ENCODE peak calls at places on chromosomes 16 and 17, in seven cellular contexts. V, P, O, J, Q, E and Y are unnamed samples.

GRCh38 chr17:49227436-49228261 is 2.9 kb downstream of the PHOSPHO1 start:
- DNase-seq in E (peak; percentile 74), V (peak; percentile 74), P (peak; percentile 88), Q (peak; percentile 60), O (peak; percentile 66), J (peak; percentile 88), Y (no peak)

GRCh38 chr16:81556715-81557284 is 112.2 kb downstream of the CMIP start:
- DNase-seq in E (no peak), P (no peak), J (no peak), Q (no peak), V (no peak), O (no peak), Y (no peak)

GRCh38 chr17:79597040-79597439 is 13.8 kb downstream of the RBFOX3 start:
- DNase-seq in J (no peak), O (no peak), V (no peak), P (no peak), Q (no peak), E (no peak), Y (no peak)

GRCh38 chr16:16144416-16144815 is 78.9 kb downstream of the ABCC6 start:
- DNase-seq in V (no peak), J (no peak), E (no peak), P (peak; percentile 7), O (no peak), Q (no peak), Y (no peak)

GRCh38 chr17:50048988-50049387 is 6.9 kb upstream of the ITGA3 start:
- DNase-seq in P (no peak), E (no peak), O (no peak), J (no peak), V (no peak), Q (no peak), Y (no peak)

GRCh38 chr17:40978752-40979151 is 5.4 kb downstream of the KRT40 start:
- DNase-seq in J (no peak), V (peak; percentile 27), P (no peak), O (no peak), Q (no peak), E (no peak), Y (no peak)

GRCh38 chr17:59311051-59311468 is 20.4 kb upstream of the YPEL2 start:
- DNase-seq in P (peak; percentile 88), J (peak; percentile 80), E (peak; percentile 61), O (peak; percentile 57), V (peak; percentile 59), Q (peak; percentile 41), Y (peak; percentile 33)

GRCh38 chr16:70438325-70438982 is 446 bp downstream of the ST3GAL2 start:
- DNase-seq in O (no peak), J (peak; percentile 34), E (no peak), V (no peak), Q (no peak), P (no peak), Y (no peak)

GRCh38 chr16:57551057-57551456 is 8.6 kb downstream of the ADGRG5 start:
- DNase-seq in J (no peak), E (no peak), O (no peak), V (no peak), Q (no peak), P (no peak), Y (no peak)

GRCh38 chr17:31313982-31314787 is at the start of gene EVI2B:
- DNase-seq in O (no peak), V (no peak), P (peak; percentile 82), E (no peak), J (no peak), Q (no peak), Y (no peak)

GRCh38 chr16:87895641-87896141 is 26.4 kb upstream of the SLC7A5 start:
- DNase-seq in J (no peak), E (no peak), V (peak; percentile 38), Q (no peak), P (no peak), O (no peak), Y (no peak)

DNA sequence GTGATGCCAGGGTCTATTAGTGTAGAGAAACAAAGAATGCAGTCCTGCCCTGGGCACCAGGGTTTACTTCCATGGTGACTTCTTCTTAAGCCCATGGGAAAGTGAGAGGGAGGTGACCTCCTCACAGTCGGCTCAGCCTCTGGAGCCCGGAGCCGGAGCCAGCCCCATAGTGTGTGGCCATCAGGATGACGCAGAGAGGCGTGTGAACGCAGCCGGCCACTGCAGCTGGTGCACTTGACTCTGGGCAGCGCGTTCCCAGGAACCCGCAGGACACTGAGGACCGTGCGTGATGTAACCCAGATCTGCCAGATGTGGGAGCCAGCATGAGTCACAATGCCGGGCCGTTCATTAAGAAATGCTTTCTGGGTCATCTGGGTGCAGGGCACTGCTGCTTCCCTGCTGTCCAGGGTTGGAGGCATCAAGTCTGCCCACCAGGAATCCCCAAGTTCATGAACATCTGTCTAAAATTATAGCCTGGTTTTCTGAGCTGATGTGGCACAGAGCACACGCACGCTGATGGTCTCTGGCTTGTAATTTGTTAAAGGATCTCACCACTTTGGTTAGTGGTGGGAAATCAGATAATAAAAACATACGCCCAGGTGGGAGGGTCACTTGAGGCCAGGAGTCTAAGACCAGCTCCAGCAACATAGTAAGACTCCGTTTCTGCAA is 114.1 kb downstream of the PITPNC1 start:
- DNase-seq in O (no peak), E (peak; percentile 80), J (peak; percentile 61), P (no peak), Q (peak; percentile 89), V (peak; percentile 84), Y (no peak)
- H3K4me3 ChIP-seq in O (no peak overlapping the region), E (no peak overlapping the region), J (peak overlapping the region; percentile 6), P (no peak overlapping the region), Q (no peak overlapping the region), V (no peak overlapping the region), Y (no peak overlapping the region)

DNA sequence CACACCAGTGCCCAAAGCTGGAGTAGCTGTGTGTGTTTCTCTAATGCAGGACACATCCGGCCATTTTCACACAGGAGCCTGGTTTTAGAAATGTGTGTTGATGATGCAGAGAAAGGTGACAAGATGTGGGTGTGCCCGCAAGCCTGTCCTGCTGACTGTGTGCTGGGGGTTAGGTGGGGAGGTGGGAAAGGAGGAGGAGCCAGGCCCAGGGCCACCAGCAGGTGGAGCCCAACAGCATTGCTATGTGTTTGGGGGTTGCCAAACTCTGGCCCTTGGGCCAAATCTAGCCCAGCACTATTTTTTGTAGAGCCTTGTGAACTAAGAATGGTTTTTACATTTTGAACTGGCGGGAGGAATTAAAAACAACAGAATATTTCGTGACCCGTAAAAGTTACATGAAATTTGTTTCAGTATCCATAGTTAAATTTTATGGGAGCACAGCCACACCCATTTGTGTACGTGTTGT is 61.7 kb upstream of the LGALS9 start:
- DNase-seq in J (peak; percentile 91), O (peak; percentile 18), E (no peak), P (peak; percentile 31), V (peak; percentile 46), Q (no peak), Y (peak; percentile 63)
- H3K4me1 ChIP-seq in J (peaks cover 30% of the 10 kb centered on the region), O (no peaks in the 10 kb centered on the region), E (no peaks in the 10 kb centered on the region), P (no peaks in the 10 kb centered on the region), V (peaks cover 19% of the 10 kb centered on the region), Q (no peaks in the 10 kb centered on the region), Y (no peaks in the 10 kb centered on the region)

GRCh38 chr16:3099732-3100499 is 822 bp upstream of the ZSCAN10 start:
- DNase-seq in O (peak; percentile 93), E (peak; percentile 77), V (peak; percentile 95), Q (peak; percentile 86), P (peak; percentile 82), J (peak; percentile 99), Y (no peak)

GRCh38 chr16:3099395-3099731 is 269 bp upstream of the ZSCAN10 start:
- DNase-seq in Q (no peak), P (no peak), J (no peak), O (no peak), V (no peak), E (no peak), Y (no peak)

GRCh38 chr16:3096362-3096761 is 2.7 kb downstream of the ZSCAN10 start:
- DNase-seq in E (no peak), O (no peak), J (no peak), Q (no peak), P (no peak), V (no peak), Y (no peak)

GRCh38 chr16:3097266-3097665 is 1.8 kb downstream of the ZSCAN10 start:
- DNase-seq in O (no peak), J (peak; percentile 69), Q (no peak), P (no peak), V (no peak), E (no peak), Y (no peak)

GRCh38 chr16:3098459-3099394 is at the start of gene ZSCAN10:
- DNase-seq in V (no peak), Q (no peak), E (no peak), P (no peak), O (no peak), J (peak; percentile 95), Y (no peak)
- H3K4me3 ChIP-seq in V (no peak within 1 kb of the TSS), Q (no peak within 1 kb of the TSS), E (no peak within 1 kb of the TSS), P (no peak within 1 kb of the TSS), O (no peak within 1 kb of the TSS), J (peak within 1 kb of the TSS; percentile 89), Y (peak within 1 kb of the TSS; percentile 73)

GRCh38 chr17:45156242-45156641 is 5.4 kb upstream of the HEXIM2 start:
- DNase-seq in O (no peak), V (no peak), J (no peak), P (no peak), E (no peak), Q (no peak), Y (no peak)
- H3K4me1 ChIP-seq in O (peaks cover 6% of the 10 kb centered on the region), V (peaks cover 43% of the 10 kb centered on the region), J (peaks cover 11% of the 10 kb centered on the region), P (peaks cover 43% of the 10 kb centered on the region), E (no peaks in the 10 kb centered on the region), Q (no peaks in the 10 kb centered on the region), Y (no peaks in the 10 kb centered on the region)

DNA sequence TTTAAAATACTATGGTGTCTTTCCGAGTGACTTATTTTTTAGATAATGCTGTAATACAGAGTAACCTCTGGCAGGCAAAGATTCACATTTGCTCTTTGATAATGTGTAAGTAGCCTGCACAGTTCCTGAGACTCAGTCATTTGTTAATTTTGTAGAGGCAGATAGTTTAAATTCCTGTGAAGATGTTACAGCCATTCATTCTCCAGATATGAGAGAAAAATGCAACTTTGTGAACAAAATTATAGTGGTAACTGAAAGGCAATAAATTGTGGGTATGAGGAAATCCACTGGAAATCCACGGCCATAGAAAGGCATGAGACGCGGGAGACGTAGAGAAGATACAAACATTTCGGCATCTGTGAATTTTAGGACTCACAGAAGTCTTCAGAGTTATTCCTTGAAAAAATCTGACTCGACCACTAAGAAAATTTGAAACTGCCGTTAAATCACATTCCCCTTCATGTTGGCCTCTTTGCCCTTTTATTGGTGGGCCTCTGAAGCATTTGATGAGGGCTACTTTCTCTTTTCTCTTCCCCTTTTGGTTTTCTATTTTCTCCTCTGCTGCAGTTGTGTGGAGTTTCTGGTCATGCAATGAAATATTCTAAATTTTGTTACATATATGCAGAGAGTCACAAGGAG is 18.8 kb downstream of the HS3ST3A1 start:
- DNase-seq in V (no peak), O (no peak), E (no peak), Q (no peak), P (no peak), J (no peak), Y (no peak)
- H3K4me3 ChIP-seq in V (no peak overlapping the region), O (no peak overlapping the region), E (no peak overlapping the region), Q (no peak overlapping the region), P (peak overlapping the region; percentile 32), J (no peak overlapping the region), Y (no peak overlapping the region)